ENCODE peak calls at places on chromosomes 7 and 10, in five cellular contexts. J is CD8-positive, alpha-beta memory T cell; P is stomach; R is upper lobe of right lung; D is iPS DF 6.9. N is an unnamed sample.

GRCh38 chr10:122682522-122682921 is 17.1 kb downstream of the C10orf120 start:
- DNase-seq in D (no peak), R (no peak), P (no peak), J (no peak), N (no peak)

GRCh38 chr7:738723-739454 is 11.8 kb upstream of the PRKAR1B start:
- DNase-seq in J (no peak), D (no peak), R (peak), P (no peak), N (no peak)

GRCh38 chr10:32412499-32412853 is 33.5 kb upstream of the CCDC7 start:
- DNase-seq in R (no peak), J (no peak), D (no peak), P (no peak), N (no peak)

GRCh38 chr7:550881-551614 is 31.4 kb upstream of the PDGFA start:
- DNase-seq in D (no peak), R (no peak), P (no peak), J (no peak), N (no peak)

GRCh38 chr7:23980081-23980480 is 270.1 kb downstream of the STK31 start:
- DNase-seq in P (no peak), J (no peak), R (no peak), D (no peak), N (no peak)

GRCh38 chr7:130831817-130832481 is 97.9 kb upstream of the KLF14 start:
- DNase-seq in R (no peak), P (no peak), J (peak), D (no peak), N (peak)

GRCh38 chr7:16732828-16733227 is 20.7 kb upstream of the TSPAN13 start:
- DNase-seq in J (no peak), P (no peak), D (no peak), R (no peak), N (no peak)

GRCh38 chr10:21675157-21675796 is 141.2 kb downstream of the MLLT10 start:
- DNase-seq in P (no peak), R (no peak), D (peak), J (peak), N (no peak)

GRCh38 chr7:138449580-138449979 is 10.5 kb upstream of the TRIM24 start:
- DNase-seq in R (no peak), P (no peak), J (peak), D (no peak), N (no peak)

GRCh38 chr10:23362879-23363787 is 18.5 kb upstream of the C10orf67 start:
- DNase-seq in J (peak), R (no peak), D (no peak), P (no peak), N (no peak)

GRCh38 chr10:49498465-49498864 is 40.5 kb downstream of the ERCC6 start:
- DNase-seq in R (no peak), D (no peak), J (no peak), P (no peak), N (no peak)

GRCh38 chr7:64187408-64187807 is 19.6 kb upstream of the ZNF735 start:
- DNase-seq in D (no peak), P (no peak), R (no peak), J (no peak), N (no peak)

GRCh38 chr10:18179901-18180300 is 39.7 kb downstream of the CACNB2 start:
- DNase-seq in J (no peak), R (no peak), D (no peak), P (no peak), N (no peak)

GRCh38 chr10:16258476-16259040 is 178.3 kb upstream of the PTER start:
- DNase-seq in P (no peak), J (no peak), R (no peak), D (no peak), N (no peak)

GRCh38 chr7:47180268-47180826 is 401.6 kb downstream of the TNS3 start:
- DNase-seq in D (no peak), J (no peak), P (peak), R (no peak), N (peak)

GRCh38 chr7:138755331-138755747 is 42.5 kb upstream of the TMEM213 start:
- DNase-seq in D (no peak), J (no peak), P (no peak), R (no peak), N (no peak)

GRCh38 chr10:91756286-91756685 is 41.9 kb upstream of the TNKS2 start:
- DNase-seq in D (no peak), P (no peak), J (no peak), R (no peak), N (no peak)

GRCh38 chr10:24751716-24752115 is 28.0 kb upstream of the ARHGAP21 start:
- DNase-seq in P (no peak), J (no peak), R (no peak), D (no peak), N (no peak)

GRCh38 chr10:96683065-96683464 is 37.2 kb downstream of the PIK3AP1 start:
- DNase-seq in P (no peak), J (no peak), R (no peak), D (no peak), N (no peak)

GRCh38 chr10:110436554-110437350 is 61.0 kb upstream of the DUSP5 start:
- DNase-seq in R (peak), P (no peak), J (no peak), D (no peak), N (no peak)

GRCh38 chr7:69363131-69363530 is 235.1 kb upstream of the AUTS2 start:
- DNase-seq in P (no peak), R (no peak), J (no peak), D (no peak), N (no peak)

GRCh38 chr10:116076616-116077015 is 196.4 kb downstream of the GFRA1 start:
- DNase-seq in P (no peak), J (no peak), R (no peak), D (no peak), N (no peak)

GRCh38 chr7:142797799-142798377 is 27.1 kb downstream of the PRSS2 start:
- DNase-seq in J (no peak), D (no peak), R (no peak), P (no peak), N (no peak)

GRCh38 chr10:77505431-77506334 is 131.9 kb downstream of the KCNMA1 start:
- DNase-seq in D (no peak), P (no peak), J (no peak), R (no peak), N (no peak)
- H3K4me3 ChIP-seq in D (no peak), P (no peak), J (no peak), R (no peak), N (no peak)

GRCh38 chr7:44977304-44977858 is 1.4 kb downstream of the MYO1G start:
- DNase-seq in R (no peak), P (no peak), J (peak), D (no peak), N (no peak)
- H3K27ac ChIP-seq in R (peak), P (peak), J (peak), D (no peak), N (no peak)

GRCh38 chr7:51901489-51901840 is 584.9 kb upstream of the COBL start:
- DNase-seq in J (no peak), R (no peak), D (no peak), P (no peak), N (no peak)
- H3K4me3 ChIP-seq in J (no peak), R (no peak), D (no peak), P (no peak), N (no peak)

GRCh38 chr10:124737708-124738107 is 6.5 kb downstream of the FAM53B start:
- DNase-seq in D (no peak), P (no peak), J (no peak), R (no peak), N (no peak)

GRCh38 chr10:124739119-124739921 is 4.9 kb downstream of the FAM53B start:
- DNase-seq in P (no peak), D (no peak), J (no peak), R (no peak), N (no peak)

GRCh38 chr10:124739996-124740373 is 4.2 kb downstream of the FAM53B start:
- DNase-seq in D (no peak), P (no peak), J (no peak), R (no peak), N (no peak)

GRCh38 chr10:124737221-124737620 is 7.0 kb downstream of the FAM53B start:
- DNase-seq in R (no peak), J (no peak), D (no peak), P (no peak), N (no peak)

DNA sequence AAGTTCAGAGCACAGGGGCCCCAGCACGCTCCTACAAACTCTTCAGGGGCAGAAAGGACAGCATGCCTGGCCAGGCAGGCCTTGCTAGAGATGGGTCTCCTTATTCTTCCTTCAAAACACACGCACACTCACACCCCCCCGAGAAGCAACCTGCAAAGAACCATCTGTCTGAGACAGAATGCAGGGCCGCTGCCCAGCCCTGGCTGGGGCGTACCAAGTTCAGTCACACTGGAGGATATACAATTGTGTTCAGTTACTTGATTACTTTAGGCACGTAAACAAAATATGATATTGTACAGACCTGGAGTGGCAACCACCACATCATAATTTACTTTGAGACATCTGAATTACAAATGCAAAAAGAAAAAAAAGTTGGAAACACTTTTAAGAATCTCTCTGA is 5.7 kb downstream of the FAM53B start:
- DNase-seq in J (no peak), P (no peak), D (no peak), R (no peak), N (no peak)
- H3K27ac ChIP-seq in J (no peak), P (no peak), D (no peak), R (peak), N (no peak)

N was measured in SK-N-MC.